ENCODE peak calls at places on chromosomes 12 and 14, in four cellular contexts. J, R, H and C are unnamed samples.
A peak's percentile ranks its signal among the peaks of the same experiment; 100 is the strongest.

GRCh38 chr12:62604373-62604772 is 137.7 kb downstream of the MON2 start:
- DNase-seq in J (no peak), R (no peak), H (no peak), C (no peak)

GRCh38 chr12:12689672-12690287 is 6.2 kb downstream of the GPR19 start:
- DNase-seq in J (no peak), R (no peak), H (no peak), C (no peak)

GRCh38 chr12:70272510-70272909 is 29.3 kb downstream of the CNOT2 start:
- DNase-seq in J (no peak), R (no peak), H (no peak), C (no peak)

GRCh38 chr12:131103614-131104463 is 150.1 kb downstream of the ADGRD1 start:
- DNase-seq in J (no peak), R (no peak), H (peak; percentile 11), C (no peak)

GRCh38 chr12:4434721-4435425 is 10.7 kb downstream of the FGF6 start:
- DNase-seq in J (no peak), R (no peak), H (no peak), C (no peak)

GRCh38 chr14:101716077-101716950 is 45.2 kb upstream of the PPP2R5C start:
- DNase-seq in J (no peak), R (no peak), H (no peak), C (no peak)

GRCh38 chr14:104555621-104556255 is 23.8 kb upstream of the C14orf180 start:
- DNase-seq in J (no peak), R (no peak), H (no peak), C (no peak)

GRCh38 chr14:94659953-94660946 is 48.1 kb downstream of the SERPINA3 start:
- DNase-seq in J (no peak), R (no peak), H (no peak), C (no peak)

GRCh38 chr12:6925543-6926279 is 2.0 kb upstream of the ATN1 start:
- DNase-seq in J (peak; percentile 84), R (no peak), H (peak; percentile 90), C (peak; percentile 79)

GRCh38 chr14:33932526-33933292 is 18.2 kb downstream of the EGLN3 start:
- DNase-seq in J (no peak), R (no peak), H (no peak), C (no peak)

GRCh38 chr12:56032006-56032405 is 9.7 kb upstream of the RPS26 start:
- DNase-seq in J (no peak), R (no peak), H (no peak), C (no peak)

GRCh38 chr12:105705765-105706164 is 375.3 kb downstream of the C12orf75 start:
- DNase-seq in J (peak; percentile 79), R (no peak), H (peak; percentile 73), C (peak; percentile 43)

GRCh38 chr14:65387628-65388027 is 24.9 kb upstream of the FUT8 start:
- DNase-seq in J (no peak), R (no peak), H (no peak), C (no peak)

GRCh38 chr12:120941412-120941811 is 36.9 kb upstream of the HNF1A start:
- DNase-seq in J (no peak), R (no peak), H (no peak), C (no peak)

GRCh38 chr14:93175492-93175891 is 9.2 kb downstream of the MOAP1 start:
- DNase-seq in J (no peak), R (no peak), H (no peak), C (no peak)

GRCh38 chr12:44357476-44357875 is 518.6 kb downstream of the NELL2 start:
- DNase-seq in J (no peak), R (no peak), H (no peak), C (no peak)

GRCh38 chr14:64196668-64197411 is 97.3 kb downstream of the ESR2 start:
- DNase-seq in J (peak; percentile 41), R (no peak), H (no peak), C (peak; percentile 81)

GRCh38 chr12:96719671-96720362 is 187.2 kb upstream of the NEDD1 start:
- DNase-seq in J (peak; percentile 48), R (no peak), H (no peak), C (no peak)

GRCh38 chr12:6936642-6937480 is 6.8 kb upstream of the RNU7-1 start:
- DNase-seq in J (no peak), R (no peak), H (no peak), C (peak; percentile 73)

GRCh38 chr14:29442720-29443119 is 484.9 kb downstream of the PRKD1 start:
- DNase-seq in J (peak; percentile 45), R (no peak), H (no peak), C (no peak)

GRCh38 chr12:25052191-25053020 is 103.5 kb upstream of the BCAT1 start:
- DNase-seq in J (no peak), R (no peak), H (no peak), C (no peak)

GRCh38 chr12:109462868-109463692 is 14.0 kb downstream of the KCTD10 start:
- DNase-seq in J (peak; percentile 98), R (no peak), H (peak; percentile 93), C (peak; percentile 88)

GRCh38 chr12:113244015-113244983 is 23.0 kb downstream of the TPCN1 start:
- DNase-seq in J (peak; percentile 60), R (no peak), H (peak; percentile 63), C (peak; percentile 83)

GRCh38 chr14:95774265-95775160 is 60.6 kb upstream of the TCL1A start:
- DNase-seq in J (peak; percentile 75), R (no peak), H (peak; percentile 23), C (peak; percentile 56)

GRCh38 chr14:21494902-21495762 is 16.0 kb downstream of the METTL3 start:
- DNase-seq in J (peak; percentile 53), R (no peak), H (no peak), C (no peak)

GRCh38 chr14:22380511-22381455 is 208.2 kb downstream of the DAD1 start:
- DNase-seq in J (peak; percentile 53), R (no peak), H (no peak), C (no peak)

GRCh38 chr14:100490252-100490651 is 97.0 kb downstream of the BEGAIN start:
- DNase-seq in J (no peak), R (no peak), H (no peak), C (no peak)

GRCh38 chr14:104967414-104968152 is 10.6 kb downstream of the AHNAK2 start:
- DNase-seq in J (peak; percentile 66), R (no peak), H (peak; percentile 66), C (peak; percentile 14)

GRCh38 chr14:64444984-64445845 is 20.1 kb upstream of the AKAP5 start:
- DNase-seq in J (peak; percentile 87), R (no peak), H (peak; percentile 67), C (peak; percentile 53)

GRCh38 chr14:77094672-77095284 is 3.3 kb upstream of the CIPC start:
- DNase-seq in J (peak; percentile 92), R (no peak), H (peak; percentile 85), C (peak; percentile 89)

GRCh38 chr12:48978741-48979601 is 849 bp downstream of the WNT1 start:
- DNase-seq in J (no peak), R (no peak), H (no peak), C (no peak)
- H3K27me3 ChIP-seq in J (peaks cover 74% of the 10 kb centered on the region), R (peaks cover 37% of the 10 kb centered on the region), H (peaks cover 28% of the 10 kb centered on the region), C (peaks cover 67% of the 10 kb centered on the region)

DNA sequence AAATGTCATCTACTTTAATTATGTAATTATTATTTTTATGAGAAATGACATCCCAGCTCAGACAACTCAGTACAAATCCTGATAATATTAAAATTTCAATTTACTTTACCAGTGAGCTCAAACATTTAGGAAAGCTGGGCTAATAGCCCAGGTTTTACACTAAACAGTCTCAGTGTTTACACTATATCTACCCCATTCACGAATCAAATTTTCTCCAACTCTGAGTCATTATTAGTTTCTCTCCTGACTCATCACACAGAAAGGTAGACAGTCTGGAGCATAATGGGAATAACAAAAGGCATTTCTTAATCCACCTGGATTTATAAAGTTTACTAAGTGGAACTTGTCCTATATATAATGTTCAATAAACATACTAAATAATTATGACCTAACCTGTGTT is 5.7 kb downstream of the PAWR start:
- DNase-seq in J (peak; percentile 61), R (no peak), H (no peak), C (no peak)
- H3K27me3 ChIP-seq in J (no peaks in the 10 kb centered on the region), R (no peaks in the 10 kb centered on the region), H (no peaks in the 10 kb centered on the region), C (no peaks in the 10 kb centered on the region)

DNA sequence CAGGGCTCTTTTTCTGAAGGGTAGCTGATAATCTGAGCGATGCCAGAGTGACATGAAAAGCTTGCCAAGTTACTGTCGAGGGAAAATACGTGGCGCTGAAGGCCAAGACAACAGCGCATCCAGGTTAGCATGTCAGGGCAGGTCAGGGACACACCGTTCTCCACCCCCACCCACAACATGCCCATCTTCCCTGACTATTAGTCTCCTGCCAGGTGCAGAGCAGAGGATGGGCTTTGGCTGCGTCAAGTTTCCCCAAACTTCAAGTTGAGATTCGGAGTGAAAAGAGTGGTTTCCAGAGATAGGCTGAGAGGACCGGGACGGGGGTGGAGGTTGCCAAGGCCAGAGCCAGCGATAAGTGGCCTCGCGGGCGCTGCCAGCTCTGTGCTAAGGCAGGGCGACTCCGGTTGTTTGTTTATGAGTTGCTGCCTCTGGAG is 1.7 kb downstream of the TRHDE start:
- DNase-seq in J (no peak), R (no peak), H (no peak), C (peak; percentile 40)
- H3K27me3 ChIP-seq in J (peaks cover 17% of the 10 kb centered on the region), R (peaks cover 10% of the 10 kb centered on the region), H (no peaks in the 10 kb centered on the region), C (peaks cover 27% of the 10 kb centered on the region)

GRCh38 chr12:49957570-49957967 is 4.1 kb upstream of the AQP5 start:
- DNase-seq in J (no peak), R (no peak), H (no peak), C (no peak)
- H3K27me3 ChIP-seq in J (peaks cover 75% of the 10 kb centered on the region), R (peaks cover 15% of the 10 kb centered on the region), H (peaks cover 12% of the 10 kb centered on the region), C (peaks cover 12% of the 10 kb centered on the region)

GRCh38 chr12:52613363-52614030 is 4.9 kb downstream of the KRT73 start:
- DNase-seq in J (no peak), R (no peak), H (no peak), C (no peak)
- H3K27me3 ChIP-seq in J (peaks cover 63% of the 10 kb centered on the region), R (no peaks in the 10 kb centered on the region), H (no peaks in the 10 kb centered on the region), C (peaks cover 3% of the 10 kb centered on the region)

DNA sequence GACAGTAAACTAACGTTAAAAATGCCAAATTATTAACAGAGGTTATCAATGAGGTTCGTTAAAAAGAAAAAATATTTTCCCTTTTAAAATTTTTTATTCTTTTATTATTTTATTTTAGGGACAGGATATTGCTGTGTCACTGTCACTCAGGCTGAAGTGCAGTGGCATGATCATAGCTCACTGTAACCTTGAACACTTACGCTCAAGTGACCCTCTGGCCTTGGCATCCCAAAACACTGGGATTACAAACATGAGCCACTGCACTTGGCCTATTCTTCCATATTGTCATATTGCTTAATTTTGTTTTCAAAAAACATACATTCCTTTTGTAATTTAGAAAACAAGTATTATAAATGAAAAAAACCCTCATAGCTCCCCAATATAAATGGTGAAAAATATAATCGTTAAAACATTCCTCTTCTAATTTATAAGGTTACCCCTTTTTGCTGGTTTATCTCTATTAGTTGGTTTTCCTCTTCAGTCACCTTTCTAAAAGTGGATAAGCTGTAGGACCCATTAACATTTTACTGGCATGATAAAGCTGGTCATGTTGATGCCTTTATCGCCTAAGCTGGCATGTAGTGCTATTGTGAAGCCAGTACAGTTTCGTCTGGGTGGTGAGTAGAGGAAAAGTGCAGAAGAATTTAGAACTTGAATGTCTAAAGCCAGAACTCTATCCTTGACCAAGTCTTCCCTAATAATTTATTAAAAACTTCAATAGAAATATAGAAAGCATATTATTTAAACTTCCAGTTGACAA is 27.6 kb downstream of the PDE3A start:
- DNase-seq in J (no peak), R (no peak), H (no peak), C (no peak)
- H3K27me3 ChIP-seq in J (no peaks in the 10 kb centered on the region), R (no peaks in the 10 kb centered on the region), H (no peaks in the 10 kb centered on the region), C (no peaks in the 10 kb centered on the region)

DNA sequence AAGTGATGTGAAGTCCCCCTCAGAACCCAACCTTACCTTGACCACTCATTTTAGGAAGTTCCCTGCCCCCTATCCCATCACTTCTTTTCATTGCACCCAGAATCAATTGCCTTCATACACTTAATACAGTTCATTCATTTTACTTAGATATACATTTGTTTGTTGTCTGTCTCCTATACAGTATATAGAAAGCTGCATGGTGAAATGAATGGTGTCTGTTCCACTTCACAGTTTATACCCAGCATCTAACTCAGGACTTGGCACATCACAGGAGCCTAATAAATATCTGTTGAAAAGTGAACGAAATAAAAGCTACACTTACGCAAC is 38.3 kb upstream of the TXNRD1 start:
- DNase-seq in J (no peak), R (no peak), H (no peak), C (no peak)
- H3K27me3 ChIP-seq in J (no peaks in the 10 kb centered on the region), R (no peaks in the 10 kb centered on the region), H (no peaks in the 10 kb centered on the region), C (no peaks in the 10 kb centered on the region)